ENCODE peak calls at places on chromosomes 2 and 18, in seven cellular contexts. A is heart left ventricle, E is colonic mucosa, S is left lung, Q is uterus, B is psoas muscle, X is aorta. N is an unnamed sample. For H3K4me1 and H3K27me3, the result is how much of the 10 kb centered on the place peaks cover.

GRCh38 chr2:184346338-184346862 is 251.9 kb upstream of the ZNF804A start:
- DNase-seq in B (no peak), S (no peak), A (no peak), E (no peak), X (no peak), Q (no peak), N (no peak)

GRCh38 chr2:219509780-219510511 is 4.3 kb upstream of the ASIC4 start:
- DNase-seq in B (peak), E (peak), A (peak), Q (peak), S (peak), X (peak), N (peak)

GRCh38 chr18:31274915-31275314 is 43.0 kb upstream of the DSG1 start:
- DNase-seq in A (peak), B (peak), E (peak), Q (no peak), S (peak), X (no peak), N (no peak)

GRCh38 chr18:59197636-59198035 is 22.3 kb upstream of the GRP start:
- DNase-seq in Q (no peak), S (no peak), E (no peak), B (no peak), X (no peak), A (no peak), N (no peak)

GRCh38 chr2:169358016-169358415 is 4.3 kb downstream of the LRP2 start:
- DNase-seq in X (no peak), S (no peak), A (no peak), B (no peak), E (no peak), Q (no peak), N (no peak)

GRCh38 chr2:196018037-196018436 is 50.6 kb downstream of the DNAH7 start:
- DNase-seq in Q (no peak), A (no peak), E (no peak), S (no peak), B (no peak), X (no peak), N (no peak)

GRCh38 chr2:177604291-177605065 is 211.9 kb downstream of the AGPS start:
- DNase-seq in S (no peak), E (peak), X (no peak), B (no peak), A (no peak), Q (peak), N (no peak)

GRCh38 chr18:42586603-42587002 is 528.9 kb downstream of the RIT2 start:
- DNase-seq in E (no peak), B (no peak), X (no peak), S (no peak), Q (no peak), A (no peak), N (no peak)

GRCh38 chr2:9703701-9704221 is 73.0 kb upstream of the YWHAQ start:
- DNase-seq in S (peak), B (no peak), Q (no peak), A (no peak), X (no peak), E (peak), N (no peak)

GRCh38 chr2:33372940-33373553 is 103.4 kb upstream of the RASGRP3 start:
- DNase-seq in B (no peak), S (no peak), X (no peak), A (no peak), Q (no peak), E (peak), N (no peak)

GRCh38 chr2:152376385-152376784 is 41.4 kb downstream of the FMNL2 start:
- DNase-seq in E (no peak), X (no peak), B (no peak), Q (no peak), A (no peak), S (no peak), N (no peak)

GRCh38 chr2:27379840-27380625 is 501 bp downstream of the ZNF513 start:
- DNase-seq in S (peak), X (peak), A (peak), E (peak), B (peak), Q (peak), N (no peak)

GRCh38 chr2:197075754-197076337 is 149.3 kb upstream of the PGAP1 start:
- DNase-seq in X (no peak), E (no peak), B (no peak), Q (no peak), S (no peak), A (no peak), N (no peak)

GRCh38 chr2:73218298-73218697 is 4.3 kb downstream of the SMYD5 start:
- DNase-seq in B (peak), X (no peak), Q (no peak), E (no peak), S (no peak), A (no peak), N (no peak)

GRCh38 chr2:30639836-30640235 is 167.4 kb downstream of the CAPN13 start:
- DNase-seq in E (no peak), Q (no peak), B (no peak), S (no peak), A (no peak), X (no peak), N (no peak)

GRCh38 chr2:200028998-200029397 is 73.6 kb downstream of the MAIP1 start:
- DNase-seq in E (no peak), X (no peak), Q (no peak), S (no peak), A (no peak), B (no peak), N (no peak)

GRCh38 chr2:240033330-240033678 is 3.1 kb upstream of the OR6B2 start:
- DNase-seq in S (no peak), B (no peak), A (no peak), Q (no peak), X (no peak), E (no peak), N (no peak)

GRCh38 chr2:27891820-27892105 is 1.2 kb downstream of the BABAM2 start:
- DNase-seq in B (no peak), E (no peak), A (no peak), Q (no peak), S (no peak), X (no peak), N (no peak)

GRCh38 chr2:70643715-70644114 is 90.1 kb upstream of the TGFA start:
- DNase-seq in A (no peak), B (no peak), X (no peak), Q (no peak), S (no peak), E (peak), N (no peak)

GRCh38 chr2:8750221-8750620 is 68.4 kb downstream of the ID2 start:
- DNase-seq in S (no peak), B (no peak), E (no peak), A (no peak), X (no peak), Q (no peak), N (no peak)

GRCh38 chr2:31319391-31320175 is 85.6 kb downstream of the EHD3 start:
- DNase-seq in S (peak), A (peak), E (peak), X (no peak), Q (no peak), B (no peak), N (no peak)

GRCh38 chr18:12308386-12309100 is 502 bp downstream of the TUBB6 start:
- DNase-seq in X (peak), A (peak), S (peak), E (peak), Q (peak), B (peak), N (no peak)

GRCh38 chr2:231716641-231717280 is 8.4 kb downstream of the PTMA start:
- DNase-seq in Q (no peak), B (no peak), S (no peak), X (no peak), E (no peak), A (no peak), N (no peak)

GRCh38 chr2:6880200-6880733 is 2.7 kb downstream of the RSAD2 start:
- DNase-seq in A (no peak), S (no peak), E (no peak), Q (no peak), X (no peak), B (no peak), N (no peak)
- H3K4me1 ChIP-seq in A (under half), S (under half), E (under half), Q (under half), X (under half), B (under half), N (under half)

DNA sequence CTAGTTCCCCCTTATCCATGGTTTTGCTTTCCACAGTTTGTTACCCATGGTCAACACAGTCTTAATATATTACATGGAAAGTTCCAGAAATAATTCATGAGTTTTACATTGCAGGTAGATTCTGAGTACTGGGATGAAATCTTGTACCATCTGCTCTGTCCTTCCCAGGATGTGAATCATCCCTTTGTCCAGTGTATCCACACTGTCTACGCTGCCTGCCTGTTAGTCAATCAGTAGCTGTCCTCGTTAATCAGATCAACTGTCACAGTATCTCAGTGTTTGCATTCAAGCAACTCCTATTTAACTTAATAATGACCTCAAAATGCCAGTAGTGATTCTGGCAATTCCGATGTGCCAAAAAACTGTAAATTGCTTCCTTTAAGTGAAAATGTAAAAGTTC is 76.3 kb downstream of the DYNC1I2 start:
- DNase-seq in X (no peak), E (no peak), Q (no peak), S (no peak), A (no peak), B (no peak), N (no peak)
- H3K27me3 ChIP-seq in X (under half), E (under half), Q (under half), S (under half), A (under half), B (under half), N (under half)

GRCh38 chr2:236775521-236775920 is 205.9 kb downstream of the ACKR3 start:
- DNase-seq in X (no peak), B (no peak), A (no peak), E (no peak), S (no peak), Q (no peak), N (no peak)

GRCh38 chr2:236769981-236770671 is 200.5 kb downstream of the ACKR3 start:
- DNase-seq in B (no peak), E (no peak), S (no peak), A (no peak), Q (no peak), X (no peak), N (no peak)

GRCh38 chr2:236774171-236774570 is 204.5 kb downstream of the ACKR3 start:
- DNase-seq in A (no peak), B (no peak), S (no peak), Q (no peak), X (no peak), E (no peak), N (no peak)

GRCh38 chr2:236773206-236773605 is 203.6 kb downstream of the ACKR3 start:
- DNase-seq in E (no peak), Q (no peak), B (no peak), X (no peak), S (no peak), A (no peak), N (no peak)

DNA sequence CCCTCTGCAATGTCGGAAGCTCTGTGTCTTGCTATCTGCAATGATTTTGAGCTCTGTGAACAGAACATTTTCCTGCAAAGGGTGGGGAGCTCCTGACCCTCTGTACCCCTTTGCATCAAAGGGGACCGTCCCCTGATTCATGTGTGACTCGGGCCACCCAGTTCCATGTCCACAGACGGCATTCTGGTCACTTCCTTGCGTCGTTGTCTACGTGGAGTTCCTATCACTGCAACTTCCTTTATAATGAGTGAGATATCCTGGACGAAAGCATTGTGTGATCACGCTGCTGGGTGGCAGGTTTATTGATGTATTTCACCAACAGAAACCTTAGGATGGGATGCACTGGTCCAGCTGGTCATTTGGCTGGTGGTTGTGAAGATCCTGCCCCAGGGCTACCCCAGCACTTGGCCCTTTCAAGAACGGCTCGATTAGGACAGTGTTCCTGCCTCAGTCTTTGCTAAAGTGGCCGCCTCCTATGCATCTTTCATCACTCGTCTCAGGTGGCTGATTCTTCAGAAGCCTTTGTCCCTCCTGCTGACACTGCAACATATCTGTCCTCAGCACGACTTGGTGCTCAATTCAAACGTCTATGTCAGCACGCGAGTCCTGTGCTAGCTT is 202.7 kb downstream of the ACKR3 start:
- DNase-seq in B (no peak), X (no peak), Q (no peak), E (no peak), S (no peak), A (no peak), N (no peak)
- H3K4me1 ChIP-seq in B (under half), X (under half), Q (under half), E (under half), S (under half), A (under half), N (under half)

GRCh38 chr2:157596992-157597681 is 31.5 kb downstream of the ACVR1C start:
- DNase-seq in A (peak), Q (no peak), E (no peak), B (no peak), S (no peak), X (peak), N (peak)

GRCh38 chr2:157592374-157592773 is 36.3 kb downstream of the ACVR1C start:
- DNase-seq in S (no peak), E (no peak), A (no peak), Q (no peak), X (no peak), B (no peak), N (no peak)

GRCh38 chr2:157587576-157587975 is 41.1 kb downstream of the ACVR1C start:
- DNase-seq in B (no peak), A (no peak), Q (no peak), X (no peak), S (no peak), E (no peak), N (no peak)

GRCh38 chr2:157593411-157593810 is 35.3 kb downstream of the ACVR1C start:
- DNase-seq in A (no peak), E (no peak), Q (no peak), X (no peak), S (no peak), B (no peak), N (no peak)

GRCh38 chr2:157592983-157593382 is 35.7 kb downstream of the ACVR1C start:
- DNase-seq in Q (no peak), A (no peak), E (no peak), B (no peak), S (no peak), X (no peak), N (no peak)
- H3K27me3 ChIP-seq in Q (under half), A (under half), E (under half), B (under half), S (under half), X (under half), N (under half)